ENCODE peak calls at places on chromosomes 11 and 22, in six cellular contexts. One of them, this sample, is unnamed.

GRCh38 chr11:111911563-111912401 is at the start of gene CRYAB:
- DNase-seq in GM06990: no peak
- DNase-seq in OCI-LY7: no peak
- DNase-seq in retinal pigment epithelial cell: peak
- DNase-seq in bronchial epithelial cell: peak
- DNase-seq in endothelial cell: no peak
- DNase-seq in this sample: no peak

GRCh38 chr22:35368386-35368785 is 12.5 kb upstream of the HMOX1 start:
- DNase-seq in GM06990: no peak
- DNase-seq in OCI-LY7: no peak
- DNase-seq in retinal pigment epithelial cell: no peak
- DNase-seq in bronchial epithelial cell: no peak
- DNase-seq in endothelial cell: no peak
- DNase-seq in this sample: no peak

GRCh38 chr11:120079750-120080610 is 57.9 kb downstream of the TRIM29 start:
- DNase-seq in GM06990: no peak
- DNase-seq in OCI-LY7: peak
- DNase-seq in retinal pigment epithelial cell: no peak
- DNase-seq in bronchial epithelial cell: no peak
- DNase-seq in endothelial cell: peak
- DNase-seq in this sample: no peak

GRCh38 chr11:67311051-67311555 is 7.8 kb downstream of the SSH3 start:
- DNase-seq in GM06990: no peak
- DNase-seq in OCI-LY7: no peak
- DNase-seq in retinal pigment epithelial cell: no peak
- DNase-seq in bronchial epithelial cell: no peak
- DNase-seq in endothelial cell: no peak
- DNase-seq in this sample: no peak

GRCh38 chr22:36432592-36433317 is 45.0 kb upstream of the MYH9 start:
- DNase-seq in GM06990: no peak
- DNase-seq in OCI-LY7: no peak
- DNase-seq in retinal pigment epithelial cell: no peak
- DNase-seq in bronchial epithelial cell: no peak
- DNase-seq in endothelial cell: no peak
- DNase-seq in this sample: no peak

GRCh38 chr22:22245935-22246525 is 1.4 kb downstream of the VPREB1 start:
- DNase-seq in GM06990: no peak
- DNase-seq in OCI-LY7: no peak
- DNase-seq in retinal pigment epithelial cell: no peak
- DNase-seq in bronchial epithelial cell: no peak
- DNase-seq in endothelial cell: no peak
- DNase-seq in this sample: no peak

GRCh38 chr11:129323896-129324522 is 51.6 kb upstream of the BARX2 start:
- DNase-seq in GM06990: no peak
- DNase-seq in OCI-LY7: no peak
- DNase-seq in retinal pigment epithelial cell: no peak
- DNase-seq in bronchial epithelial cell: peak
- DNase-seq in endothelial cell: no peak
- DNase-seq in this sample: no peak

GRCh38 chr11:38950882-38951281 is 2352.8 kb upstream of the RAG2 start:
- DNase-seq in GM06990: no peak
- DNase-seq in OCI-LY7: no peak
- DNase-seq in retinal pigment epithelial cell: no peak
- DNase-seq in bronchial epithelial cell: peak
- DNase-seq in endothelial cell: no peak
- DNase-seq in this sample: no peak

GRCh38 chr11:125275905-125276634 is 111.5 kb downstream of the PKNOX2 start:
- DNase-seq in GM06990: no peak
- DNase-seq in OCI-LY7: no peak
- DNase-seq in retinal pigment epithelial cell: no peak
- DNase-seq in bronchial epithelial cell: peak
- DNase-seq in endothelial cell: no peak
- DNase-seq in this sample: no peak

GRCh38 chr22:19341500-19341899 is 50.0 kb upstream of the CLTCL1 start:
- DNase-seq in GM06990: no peak
- DNase-seq in OCI-LY7: no peak
- DNase-seq in retinal pigment epithelial cell: no peak
- DNase-seq in bronchial epithelial cell: no peak
- DNase-seq in endothelial cell: no peak
- DNase-seq in this sample: no peak

GRCh38 chr11:108025387-108026080 is 16.8 kb downstream of the CUL5 start:
- DNase-seq in GM06990: peak
- DNase-seq in OCI-LY7: no peak
- DNase-seq in retinal pigment epithelial cell: no peak
- DNase-seq in bronchial epithelial cell: no peak
- DNase-seq in endothelial cell: peak
- DNase-seq in this sample: peak

GRCh38 chr11:65355013-65355775 is 643 bp downstream of the TIGD3 start:
- DNase-seq in GM06990: peak
- DNase-seq in OCI-LY7: peak
- DNase-seq in retinal pigment epithelial cell: no peak
- DNase-seq in bronchial epithelial cell: no peak
- DNase-seq in endothelial cell: no peak
- DNase-seq in this sample: peak

GRCh38 chr22:29933619-29934018 is 50.6 kb downstream of the MTMR3 start:
- DNase-seq in GM06990: no peak
- DNase-seq in OCI-LY7: no peak
- DNase-seq in retinal pigment epithelial cell: no peak
- DNase-seq in bronchial epithelial cell: no peak
- DNase-seq in endothelial cell: no peak
- DNase-seq in this sample: no peak

GRCh38 chr22:46661221-46661851 is 41.1 kb downstream of the GRAMD4 start:
- DNase-seq in GM06990: no peak
- DNase-seq in OCI-LY7: no peak
- DNase-seq in retinal pigment epithelial cell: no peak
- DNase-seq in bronchial epithelial cell: peak
- DNase-seq in endothelial cell: no peak
- DNase-seq in this sample: no peak

GRCh38 chr11:72840780-72841179 is 26.6 kb downstream of the ATG16L2 start:
- DNase-seq in GM06990: no peak
- DNase-seq in OCI-LY7: no peak
- DNase-seq in retinal pigment epithelial cell: peak
- DNase-seq in bronchial epithelial cell: peak
- DNase-seq in endothelial cell: no peak
- DNase-seq in this sample: no peak

GRCh38 chr22:34055525-34056200 is 135.4 kb upstream of the LARGE1 start:
- DNase-seq in GM06990: peak
- DNase-seq in OCI-LY7: peak
- DNase-seq in retinal pigment epithelial cell: no peak
- DNase-seq in bronchial epithelial cell: peak
- DNase-seq in endothelial cell: no peak
- DNase-seq in this sample: no peak

GRCh38 chr22:20129747-20130014 is 1.9 kb upstream of the ZDHHC8 start:
- DNase-seq in GM06990: no peak
- DNase-seq in OCI-LY7: no peak
- DNase-seq in retinal pigment epithelial cell: no peak
- DNase-seq in bronchial epithelial cell: no peak
- DNase-seq in endothelial cell: no peak
- DNase-seq in this sample: no peak

GRCh38 chr11:78715639-78716311 is 141.1 kb upstream of the NARS2 start:
- DNase-seq in GM06990: no peak
- DNase-seq in OCI-LY7: peak
- DNase-seq in retinal pigment epithelial cell: peak
- DNase-seq in bronchial epithelial cell: peak
- DNase-seq in endothelial cell: peak
- DNase-seq in this sample: peak

GRCh38 chr11:1523779-1524178 is 37.2 kb upstream of the MOB2 start:
- DNase-seq in GM06990: no peak
- DNase-seq in OCI-LY7: peak
- DNase-seq in retinal pigment epithelial cell: no peak
- DNase-seq in bronchial epithelial cell: no peak
- DNase-seq in endothelial cell: no peak
- DNase-seq in this sample: no peak

GRCh38 chr22:20951932-20952380 is 15.1 kb upstream of the AIFM3 start:
- DNase-seq in GM06990: no peak
- DNase-seq in OCI-LY7: no peak
- DNase-seq in retinal pigment epithelial cell: no peak
- DNase-seq in bronchial epithelial cell: no peak
- DNase-seq in endothelial cell: no peak
- DNase-seq in this sample: no peak

GRCh38 chr22:35064664-35065063 is 1.3 kb upstream of the ISX start:
- DNase-seq in GM06990: peak
- DNase-seq in OCI-LY7: no peak
- DNase-seq in retinal pigment epithelial cell: no peak
- DNase-seq in bronchial epithelial cell: peak
- DNase-seq in endothelial cell: no peak
- DNase-seq in this sample: peak

GRCh38 chr11:19604679-19605375 is 107.8 kb upstream of the NAV2 start:
- DNase-seq in GM06990: no peak
- DNase-seq in OCI-LY7: no peak
- DNase-seq in retinal pigment epithelial cell: no peak
- DNase-seq in bronchial epithelial cell: no peak
- DNase-seq in endothelial cell: no peak
- DNase-seq in this sample: no peak

GRCh38 chr11:76132268-76132667 is 74.0 kb downstream of the WNT11 start:
- DNase-seq in GM06990: no peak
- DNase-seq in OCI-LY7: no peak
- DNase-seq in retinal pigment epithelial cell: no peak
- DNase-seq in bronchial epithelial cell: no peak
- DNase-seq in endothelial cell: no peak
- DNase-seq in this sample: no peak

GRCh38 chr11:129023968-129024676 is 81.5 kb upstream of the TP53AIP1 start:
- DNase-seq in GM06990: no peak
- DNase-seq in OCI-LY7: no peak
- DNase-seq in retinal pigment epithelial cell: no peak
- DNase-seq in bronchial epithelial cell: peak
- DNase-seq in endothelial cell: no peak
- DNase-seq in this sample: no peak

GRCh38 chr11:94450061-94450460 is 43.6 kb downstream of the MRE11 start:
- DNase-seq in GM06990: no peak
- DNase-seq in OCI-LY7: no peak
- DNase-seq in retinal pigment epithelial cell: no peak
- DNase-seq in bronchial epithelial cell: peak
- DNase-seq in endothelial cell: no peak
- DNase-seq in this sample: no peak

GRCh38 chr11:133921513-133921912 is 35.3 kb downstream of the IGSF9B start:
- DNase-seq in GM06990: no peak
- DNase-seq in OCI-LY7: no peak
- DNase-seq in retinal pigment epithelial cell: no peak
- DNase-seq in bronchial epithelial cell: no peak
- DNase-seq in endothelial cell: no peak
- DNase-seq in this sample: no peak

GRCh38 chr22:22019659-22020424 is 37.3 kb upstream of the TOP3B start:
- DNase-seq in GM06990: no peak
- DNase-seq in OCI-LY7: no peak
- DNase-seq in retinal pigment epithelial cell: no peak
- DNase-seq in bronchial epithelial cell: peak
- DNase-seq in endothelial cell: no peak
- DNase-seq in this sample: no peak

GRCh38 chr22:30733081-30733680 is 38.5 kb downstream of the OSBP2 start:
- DNase-seq in GM06990: no peak
- DNase-seq in OCI-LY7: no peak
- DNase-seq in retinal pigment epithelial cell: no peak
- DNase-seq in bronchial epithelial cell: peak
- DNase-seq in endothelial cell: no peak
- DNase-seq in this sample: no peak

GRCh38 chr11:120563698-120564572 is 52.4 kb downstream of the GRIK4 start:
- DNase-seq in GM06990: no peak
- DNase-seq in OCI-LY7: no peak
- DNase-seq in retinal pigment epithelial cell: peak
- DNase-seq in bronchial epithelial cell: no peak
- DNase-seq in endothelial cell: peak
- DNase-seq in this sample: no peak

GRCh38 chr22:50542416-50542927 is 3.2 kb upstream of the KLHDC7B start:
- DNase-seq in GM06990: peak
- DNase-seq in OCI-LY7: no peak
- DNase-seq in retinal pigment epithelial cell: no peak
- DNase-seq in bronchial epithelial cell: peak
- DNase-seq in endothelial cell: no peak
- DNase-seq in this sample: peak
- TF ChIP-seq CTCF in GM06990: no peak
- TF ChIP-seq CTCF in OCI-LY7: no peak
- TF ChIP-seq CTCF in retinal pigment epithelial cell: no peak
- TF ChIP-seq CTCF in bronchial epithelial cell: no peak
- TF ChIP-seq CTCF in endothelial cell: no peak
- TF ChIP-seq CTCF in this sample: no peak

DNA sequence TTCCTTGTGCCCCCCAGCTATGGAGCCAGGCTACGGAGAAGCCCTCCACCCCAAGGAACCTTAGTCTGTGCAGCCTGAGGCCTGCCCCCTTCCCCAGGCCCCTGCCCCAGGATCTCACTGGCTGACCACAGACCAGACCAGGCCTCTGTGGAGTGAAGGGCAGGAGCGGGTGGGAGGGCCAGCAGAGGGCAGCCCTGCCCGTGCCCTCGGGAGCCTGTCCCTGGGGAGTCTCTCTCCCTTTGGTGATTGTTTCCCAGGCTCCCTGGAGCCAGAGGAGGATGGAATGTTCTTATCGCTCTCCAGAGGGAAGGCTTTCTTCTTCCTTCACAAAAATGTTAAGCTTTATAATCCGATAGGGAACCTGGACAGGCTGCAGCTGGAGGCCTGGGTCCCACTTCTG is 455.3 kb downstream of the SOX6 start:
- DNase-seq in GM06990: no peak
- DNase-seq in OCI-LY7: no peak
- DNase-seq in retinal pigment epithelial cell: peak
- DNase-seq in bronchial epithelial cell: no peak
- DNase-seq in endothelial cell: no peak
- DNase-seq in this sample: no peak
- TF ChIP-seq CTCF in GM06990: no peak
- TF ChIP-seq CTCF in OCI-LY7: no peak
- TF ChIP-seq CTCF in retinal pigment epithelial cell: peak
- TF ChIP-seq CTCF in bronchial epithelial cell: no peak
- TF ChIP-seq CTCF in endothelial cell: no peak
- TF ChIP-seq CTCF in this sample: no peak

DNA sequence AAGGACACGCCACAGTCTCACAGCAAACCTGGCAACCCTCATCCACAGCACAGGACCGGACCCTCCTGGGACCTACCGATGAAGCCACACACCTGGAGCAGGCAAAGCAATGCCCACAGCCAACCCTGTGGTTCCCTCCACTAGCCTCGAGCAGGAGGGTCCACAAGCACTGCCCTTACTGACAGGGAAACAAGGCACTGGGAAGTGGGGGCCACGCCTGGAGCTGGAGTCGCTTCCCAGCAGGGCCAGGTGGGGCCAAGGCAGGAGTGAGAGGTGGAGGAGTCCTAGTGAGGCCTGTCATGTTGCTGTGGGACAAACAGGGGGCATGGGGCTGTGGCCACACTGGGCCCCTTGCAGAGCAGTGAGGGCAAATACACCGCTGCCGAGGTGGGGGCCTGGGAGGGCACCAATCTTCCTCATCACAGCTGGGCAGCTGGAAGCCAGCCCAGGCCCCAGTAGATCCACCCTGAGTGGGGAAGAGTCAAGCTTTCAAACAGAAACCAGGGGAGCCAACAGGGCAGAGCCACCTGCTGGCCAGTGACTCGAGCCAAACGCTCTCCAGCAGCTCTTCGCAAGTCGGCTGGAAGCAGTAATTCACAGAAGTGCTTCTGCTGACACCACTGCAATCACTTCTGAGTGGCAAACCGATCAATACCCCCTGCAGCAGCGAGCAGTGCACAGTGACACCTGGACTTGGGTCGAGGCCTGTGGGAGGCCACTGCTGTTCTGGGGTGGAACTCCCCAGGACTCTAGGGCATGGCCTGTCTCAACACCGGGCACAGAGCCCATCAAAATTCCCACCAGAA is 13.7 kb downstream of the SULT4A1 start:
- DNase-seq in GM06990: no peak
- DNase-seq in OCI-LY7: no peak
- DNase-seq in retinal pigment epithelial cell: no peak
- DNase-seq in bronchial epithelial cell: peak
- DNase-seq in endothelial cell: peak
- DNase-seq in this sample: no peak
- TF ChIP-seq CTCF in GM06990: peak
- TF ChIP-seq CTCF in OCI-LY7: peak
- TF ChIP-seq CTCF in retinal pigment epithelial cell: peak
- TF ChIP-seq CTCF in bronchial epithelial cell: peak
- TF ChIP-seq CTCF in endothelial cell: no peak
- TF ChIP-seq CTCF in this sample: no peak

GRCh38 chr11:103609117-103610066 is 427.0 kb upstream of the DDI1 start:
- DNase-seq in GM06990: no peak
- DNase-seq in OCI-LY7: no peak
- DNase-seq in retinal pigment epithelial cell: peak
- DNase-seq in bronchial epithelial cell: peak
- DNase-seq in endothelial cell: peak
- DNase-seq in this sample: no peak
- TF ChIP-seq CTCF in GM06990: peak
- TF ChIP-seq CTCF in OCI-LY7: peak
- TF ChIP-seq CTCF in retinal pigment epithelial cell: peak
- TF ChIP-seq CTCF in bronchial epithelial cell: peak
- TF ChIP-seq CTCF in endothelial cell: peak
- TF ChIP-seq CTCF in this sample: no peak

This sample was measured in GM10248.